ENCODE peak calls at places on chromosome 19, in nine cellular contexts. D, Y, H, I, W, K, Z, U and B are unnamed samples.
A peak's percentile ranks its signal among the peaks of the same experiment; 100 is the strongest.

GRCh38 chr19:4722671-4723464 is 774 bp downstream of the DPP9 start:
- DNase-seq in K (no peak), H (no peak), D (no peak), Y (peak; percentile 60), W (no peak), I (no peak), U (peak; percentile 42), Z (no peak), B (peak; percentile 35)

GRCh38 chr19:44552324-44552723 is 22.8 kb upstream of the CEACAM20 start:
- DNase-seq in U (peak; percentile 60), K (no peak), D (no peak), I (peak; percentile 14), H (no peak), Y (peak; percentile 66), Z (no peak), W (peak; percentile 72), B (peak; percentile 64)

GRCh38 chr19:6099633-6100032 is 10.7 kb downstream of the RFX2 start:
- DNase-seq in Z (no peak), W (peak; percentile 51), H (no peak), D (no peak), I (peak; percentile 55), U (no peak), Y (no peak), K (no peak), B (no peak)

GRCh38 chr19:15138427-15138826 is 31.2 kb downstream of the SYDE1 start:
- DNase-seq in K (no peak), Y (no peak), D (no peak), W (no peak), H (no peak), I (no peak), Z (no peak), U (peak; percentile 57), B (no peak)

GRCh38 chr19:13842294-13843103 is 34.4 kb upstream of the NANOS3 start:
- DNase-seq in H (peak; percentile 76), U (peak; percentile 83), W (peak; percentile 43), Z (no peak), I (peak; percentile 72), D (no peak), K (peak; percentile 94), Y (peak; percentile 85), B (peak; percentile 74)

GRCh38 chr19:33799507-33799906 is 2.8 kb downstream of the KCTD15 start:
- DNase-seq in I (no peak), Z (no peak), K (no peak), U (no peak), H (no peak), Y (no peak), D (no peak), W (no peak), B (no peak)

GRCh38 chr19:1649706-1650626 is 2.4 kb downstream of the TCF3 start:
- DNase-seq in U (no peak), W (no peak), K (no peak), Y (no peak), I (no peak), H (no peak), Z (no peak), D (no peak), B (no peak)

GRCh38 chr19:16076958-16077611 is 790 bp downstream of the TPM4 start:
- DNase-seq in U (no peak), H (no peak), W (no peak), K (peak; percentile 84), Y (peak; percentile 49), D (peak; percentile 3), Z (no peak), I (peak; percentile 55), B (peak; percentile 50)

GRCh38 chr19:45568732-45569131 is 15.9 kb downstream of the OPA3 start:
- DNase-seq in W (no peak), K (no peak), I (no peak), Y (peak; percentile 88), Z (no peak), D (no peak), H (no peak), U (peak; percentile 85), B (no peak)

GRCh38 chr19:6674868-6675305 is 4.9 kb upstream of the TNFSF14 start:
- DNase-seq in W (peak; percentile 96), D (no peak), K (peak; percentile 86), Z (no peak), H (peak; percentile 82), I (no peak), Y (peak; percentile 83), U (peak; percentile 87), B (peak; percentile 27)

GRCh38 chr19:5895409-5895808 is 8.2 kb downstream of the NDUFA11 start:
- DNase-seq in Z (no peak), W (no peak), I (no peak), Y (no peak), H (no peak), D (no peak), K (no peak), U (no peak), B (no peak)